ENCODE peak calls at places on chromosomes 4 and X, in five cellular contexts. G, B, K, Z and P are unnamed samples.

GRCh38 chrX:12115377-12115776 is 22.9 kb upstream of the FRMPD4 start:
- DNase-seq in Z (no peak), K (no peak), G (no peak), B (no peak), P (no peak)

GRCh38 chr4:71026086-71026485 is 32.6 kb downstream of the DCK start:
- DNase-seq in B (peak), K (no peak), G (peak), Z (peak), P (peak)

GRCh38 chr4:1601852-1602525 is 82.1 kb downstream of the FAM53A start:
- DNase-seq in K (peak), Z (no peak), B (no peak), G (no peak), P (no peak)

GRCh38 chr4:56914336-56914735 is 6.6 kb downstream of the REST start:
- DNase-seq in B (no peak), K (no peak), G (no peak), Z (no peak), P (no peak)

GRCh38 chr4:10198365-10198764 is 81.8 kb upstream of the WDR1 start:
- DNase-seq in K (no peak), Z (no peak), B (no peak), G (no peak), P (no peak)

GRCh38 chr4:144584428-144584827 is 61.5 kb upstream of the HHIP start:
- DNase-seq in Z (no peak), B (no peak), K (no peak), G (no peak), P (no peak)

GRCh38 chr4:102454981-102455690 is 46.0 kb upstream of the NFKB1 start:
- DNase-seq in B (no peak), Z (no peak), G (no peak), K (no peak), P (no peak)

GRCh38 chrX:12791253-12792228 is at the start of gene PRPS2:
- DNase-seq in K (peak), G (peak), Z (peak), B (peak), P (peak)

GRCh38 chr4:115844180-115844579 is 730.8 kb upstream of the NDST4 start:
- DNase-seq in G (no peak), B (no peak), Z (no peak), K (no peak), P (no peak)

GRCh38 chr4:174869334-174869733 is 40.3 kb upstream of the GLRA3 start:
- DNase-seq in K (no peak), B (no peak), Z (peak), G (no peak), P (no peak)

GRCh38 chr4:63764400-63764799 is 644.9 kb downstream of the TECRL start:
- DNase-seq in Z (no peak), K (no peak), B (no peak), G (no peak), P (no peak)

GRCh38 chr4:17335371-17335770 is 176.5 kb downstream of the QDPR start:
- DNase-seq in K (no peak), B (no peak), Z (no peak), G (no peak), P (no peak)

GRCh38 chrX:72576161-72576896 is 3.7 kb upstream of the HDAC8 start:
- DNase-seq in G (peak), K (no peak), Z (peak), B (peak), P (peak)

GRCh38 chrX:12954376-12954775 is 20.5 kb upstream of the TMSB4X start:
- DNase-seq in B (no peak), K (no peak), Z (no peak), G (no peak), P (no peak)

GRCh38 chr4:124943145-124943889 is 230.8 kb upstream of the ANKRD50 start:
- DNase-seq in Z (peak), B (no peak), K (no peak), G (peak), P (no peak)

GRCh38 chr4:101345596-101346311 is 1.6 kb downstream of the PPP3CA start:
- DNase-seq in B (peak), Z (peak), G (peak), K (peak), P (peak)

GRCh38 chr4:175705407-175705806 is 106.7 kb downstream of the GPM6A start:
- DNase-seq in K (peak), Z (peak), B (no peak), G (peak), P (peak)

GRCh38 chr4:77076889-77077635 is 1.3 kb upstream of the CCNI start:
- DNase-seq in G (no peak), Z (no peak), B (no peak), K (no peak), P (no peak)

GRCh38 chr4:82865592-82865991 is 25.4 kb downstream of the SEC31A start:
- DNase-seq in G (peak), K (no peak), Z (peak), B (peak), P (no peak)

GRCh38 chr4:127622923-127623754 is 9.6 kb upstream of the INTU start:
- DNase-seq in K (peak), G (peak), B (peak), Z (peak), P (peak)

GRCh38 chrX:16836371-16836770 is 33.8 kb downstream of the RBBP7 start:
- DNase-seq in Z (peak), K (no peak), G (peak), B (peak), P (no peak)

GRCh38 chr4:157824006-157824405 is 348.8 kb downstream of the GASK1B start:
- DNase-seq in Z (no peak), B (no peak), G (no peak), K (peak), P (no peak)

GRCh38 chr4:110275871-110276270 is 77.5 kb upstream of the ELOVL6 start:
- DNase-seq in Z (peak), B (peak), G (peak), K (no peak), P (no peak)

GRCh38 chrX:72296991-72297390 is 8.7 kb downstream of the CITED1 start:
- DNase-seq in G (no peak), Z (peak), K (no peak), B (no peak), P (no peak)

GRCh38 chrX:40173662-40174593 is 76.2 kb upstream of the BCOR start:
- DNase-seq in G (peak), Z (no peak), B (no peak), K (peak), P (no peak)

GRCh38 chr4:53128959-53129358 is 236.9 kb downstream of the SCFD2 start:
- DNase-seq in G (no peak), K (no peak), B (no peak), Z (peak), P (peak)

GRCh38 chrX:1389993-1390285 is 2.0 kb downstream of the SLC25A6 start:
- DNase-seq in G (no peak), K (peak), B (no peak), Z (no peak), P (no peak)

DNA sequence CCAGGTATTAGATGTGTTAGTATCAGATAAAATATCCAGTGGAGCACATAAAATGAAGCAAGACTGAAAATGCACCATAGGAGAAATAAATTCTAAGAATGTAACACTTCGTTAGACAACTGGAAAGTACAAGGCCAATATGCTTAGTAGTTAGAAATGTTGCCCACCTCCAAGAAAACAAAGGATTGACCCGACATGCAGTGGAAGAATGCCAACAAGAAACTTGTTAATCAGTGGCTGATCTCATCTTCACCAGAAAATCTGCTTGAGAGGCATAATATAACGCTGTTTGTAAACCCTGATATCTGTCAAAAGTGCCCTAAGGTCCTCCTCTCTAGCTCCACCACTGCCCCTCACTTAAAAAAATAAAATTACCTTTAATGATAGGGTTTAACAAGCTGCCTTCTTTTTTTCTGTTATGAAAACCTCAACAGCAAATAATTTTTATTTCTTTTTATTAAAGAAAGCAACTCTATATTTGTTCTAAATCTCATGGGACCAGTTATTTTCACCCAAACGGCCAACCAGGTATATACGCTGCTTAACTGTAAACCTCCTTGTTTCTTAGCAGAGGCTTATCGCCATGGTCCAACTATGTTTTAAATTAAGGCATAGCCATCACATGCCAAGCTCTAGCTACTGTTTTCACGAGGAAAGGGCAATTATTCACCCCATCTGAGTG is 1.8 kb downstream of the RASGEF1B start:
- DNase-seq in G (no peak), K (no peak), B (no peak), Z (no peak), P (no peak)
- H3K4me3 ChIP-seq in G (peak), K (peak), B (peak), Z (no peak), P (no peak)

GRCh38 chr4:153481474-153481873 is 15.3 kb downstream of the TMEM131L start:
- DNase-seq in G (no peak), Z (no peak), B (no peak), K (no peak), P (no peak)

GRCh38 chr4:153485374-153485773 is 19.2 kb downstream of the TMEM131L start:
- DNase-seq in K (no peak), G (no peak), B (no peak), Z (no peak), P (no peak)

GRCh38 chr4:153485860-153486259 is 19.7 kb downstream of the TMEM131L start:
- DNase-seq in K (no peak), G (no peak), Z (no peak), B (no peak), P (no peak)

GRCh38 chr4:153486281-153487151 is 20.4 kb downstream of the TMEM131L start:
- DNase-seq in B (peak), Z (peak), K (no peak), G (peak), P (peak)

DNA sequence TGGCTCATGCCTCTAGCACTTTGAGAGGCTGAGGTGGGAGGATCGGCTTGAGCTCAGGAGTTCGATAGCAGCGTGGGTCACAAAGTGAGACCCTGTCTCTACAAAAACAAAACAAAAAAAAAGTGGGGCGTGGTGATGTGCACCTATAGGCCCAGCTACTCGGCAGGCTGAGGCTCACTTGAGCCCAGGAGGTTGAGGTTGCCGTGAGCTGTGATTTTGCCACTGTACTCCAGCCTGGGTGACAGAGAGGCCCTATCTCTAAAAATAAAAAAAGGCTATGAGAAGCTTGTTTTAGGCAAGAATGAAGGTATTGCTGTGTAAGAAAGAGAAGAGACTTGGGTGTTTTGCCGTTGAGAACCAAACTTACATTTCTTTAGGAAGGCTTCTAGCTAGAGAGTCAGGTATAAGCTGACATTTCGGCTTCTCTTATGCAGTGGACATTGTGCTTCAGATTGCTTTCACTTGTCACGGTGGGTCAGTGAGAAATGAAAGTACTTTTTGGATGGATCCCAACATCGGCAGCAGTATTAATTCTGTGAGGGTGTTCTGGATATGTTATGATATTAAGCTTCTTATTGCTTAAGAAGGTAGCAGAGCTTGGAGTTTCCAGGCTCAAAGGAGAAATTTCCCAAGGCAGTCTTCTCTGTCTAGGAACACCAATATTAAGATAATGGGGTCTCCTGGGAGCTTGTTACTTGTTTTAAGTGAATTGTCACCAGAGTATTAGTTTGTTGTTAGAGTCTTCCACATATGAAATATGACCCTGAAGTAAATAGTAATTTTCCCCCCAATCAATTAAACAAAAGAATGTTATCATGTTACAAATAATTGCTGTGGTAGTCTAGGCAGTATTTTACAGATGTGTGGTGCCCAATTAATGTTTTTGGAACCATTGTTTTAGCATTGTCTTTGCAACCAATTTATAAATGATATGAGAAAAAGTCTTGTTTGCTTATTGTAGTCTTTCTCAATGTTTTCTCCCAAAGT is 17.6 kb downstream of the TMEM131L start:
- DNase-seq in K (no peak), B (peak), G (no peak), Z (no peak), P (no peak)
- H3K4me3 ChIP-seq in K (peak), B (no peak), G (peak), Z (no peak), P (no peak)

GRCh38 chr4:184822356-184822755 is 3.4 kb downstream of the ACSL1 start:
- DNase-seq in B (no peak), Z (no peak), G (no peak), K (no peak), P (no peak)
- H3K4me3 ChIP-seq in B (no peak), Z (no peak), G (no peak), K (no peak), P (no peak)

DNA sequence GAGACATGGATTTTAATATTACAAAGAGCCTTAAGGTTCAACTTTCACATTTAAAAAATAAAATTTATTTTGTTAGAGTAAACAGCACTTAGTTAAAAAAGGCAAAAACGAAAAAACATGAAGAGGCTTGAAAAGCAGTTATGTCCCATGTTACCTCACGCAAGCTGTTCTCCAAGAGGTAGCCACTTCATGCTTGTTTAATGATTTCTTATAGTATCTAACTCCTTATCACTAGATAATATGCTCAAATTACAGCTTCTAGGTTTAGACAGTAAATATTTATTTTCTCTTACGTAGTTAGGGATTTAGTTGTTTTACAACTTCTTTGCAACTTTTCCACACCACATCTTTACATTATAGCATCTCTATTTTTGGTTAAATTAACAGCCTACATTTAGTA is 27.8 kb upstream of the TMPRSS11D start:
- DNase-seq in Z (no peak), B (no peak), G (no peak), K (no peak), P (no peak)
- H3K4me3 ChIP-seq in Z (no peak), B (no peak), G (no peak), K (no peak), P (no peak)

DNA sequence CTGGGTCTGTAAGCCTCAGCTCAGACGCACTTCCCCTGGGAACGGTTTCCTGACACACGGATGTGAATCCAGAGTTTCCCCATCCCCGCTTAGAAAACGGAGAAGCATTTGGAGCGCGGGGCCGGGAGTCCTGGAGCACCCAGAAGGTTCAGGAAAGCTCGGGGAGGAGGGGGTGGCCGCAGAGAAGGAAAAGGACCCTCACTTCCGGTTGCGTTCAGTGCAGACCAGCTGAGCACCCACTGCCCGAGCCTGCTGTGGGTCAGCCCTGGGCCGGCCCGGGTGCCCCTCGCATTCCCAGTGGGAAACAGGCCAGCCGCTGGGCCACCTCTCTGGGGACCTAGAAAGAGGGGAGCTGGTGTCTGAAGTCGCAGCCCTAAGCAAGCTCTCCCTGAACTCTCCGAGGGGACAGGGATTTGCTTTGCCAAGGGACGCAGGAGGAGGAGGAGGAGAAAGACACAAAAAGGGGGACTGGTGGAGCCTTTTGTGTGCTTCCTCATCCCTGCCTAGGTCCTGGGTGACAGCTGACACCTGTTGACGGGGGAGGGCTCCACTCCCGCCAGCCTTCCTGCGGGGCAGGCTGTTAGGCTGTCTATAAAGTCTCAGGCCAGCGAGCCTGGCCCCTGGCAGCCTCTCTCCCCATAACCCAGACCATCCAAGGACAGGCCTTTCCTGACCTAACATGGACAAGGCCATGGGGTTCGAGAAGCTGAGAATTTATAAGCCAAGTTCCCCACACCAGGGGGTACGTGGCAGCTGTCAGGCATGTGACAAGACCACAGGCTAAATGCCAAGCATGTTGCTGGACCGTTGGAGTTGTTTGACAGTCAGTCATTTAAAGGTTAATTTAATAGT is 696 bp upstream of the EVC2 start:
- DNase-seq in K (no peak), B (no peak), G (no peak), Z (no peak), P (no peak)
- H3K4me3 ChIP-seq in K (peak), B (peak), G (peak), Z (peak), P (no peak)

DNA sequence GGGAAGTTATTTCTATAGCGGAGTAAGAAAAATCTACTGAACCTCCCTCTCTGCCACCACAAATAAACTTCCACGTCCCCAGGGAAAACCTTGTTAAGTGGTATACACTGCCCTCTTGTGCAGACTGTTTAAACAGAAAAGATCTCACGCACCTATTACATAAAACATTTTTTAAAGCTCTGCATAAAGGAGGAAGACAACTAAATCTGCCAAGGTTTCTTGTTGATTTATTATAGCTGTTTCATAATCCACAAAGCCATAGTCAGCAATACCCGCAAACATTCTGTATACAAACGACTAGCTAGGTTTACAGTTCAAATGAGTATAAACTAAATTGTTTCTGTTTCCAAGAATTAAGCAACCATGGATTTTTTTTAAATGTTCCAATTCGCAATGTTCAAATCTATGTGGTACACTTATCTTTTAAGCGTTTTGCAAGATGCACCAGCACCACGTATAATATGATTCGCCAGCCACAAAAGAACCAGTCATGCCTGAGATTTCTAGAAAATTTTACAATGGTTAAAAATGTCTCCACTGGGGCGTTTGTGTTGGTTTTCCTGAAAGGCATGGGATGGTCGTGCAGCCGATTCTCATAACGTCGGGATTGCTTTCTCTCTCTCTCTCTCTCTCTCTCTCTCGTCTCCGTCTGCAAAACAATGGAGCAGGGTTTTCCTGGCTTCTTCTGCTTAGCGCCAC is 164.6 kb downstream of the PRKX start:
- DNase-seq in Z (peak), K (no peak), G (peak), B (peak), P (no peak)
- H3K4me3 ChIP-seq in Z (peak), K (no peak), G (no peak), B (peak), P (peak)